ENCODE peak calls at places on chromosomes 13 and 19, in four cellular contexts. W, J, Y and O are unnamed samples.

GRCh38 chr19:1619094-1619439 is 13.8 kb upstream of the UQCR11 start:
- DNase-seq in W (no peak), J (no peak), Y (no peak), O (no peak)

GRCh38 chr19:3503036-3503572 is 2.6 kb upstream of the DOHH start:
- DNase-seq in W (no peak), J (peak), Y (no peak), O (no peak)

GRCh38 chr13:102913924-102914628 is 68.2 kb downstream of the ERCC5 start:
- DNase-seq in W (peak), J (peak), Y (no peak), O (no peak)

GRCh38 chr19:51341976-51342580 is at the start of gene VSIG10L:
- DNase-seq in W (no peak), J (no peak), Y (no peak), O (no peak)

GRCh38 chr19:2548966-2549365 is 73.0 kb downstream of the GADD45B start:
- DNase-seq in W (no peak), J (no peak), Y (no peak), O (no peak)

GRCh38 chr13:112457081-112457480 is 80.9 kb downstream of the SPACA7 start:
- DNase-seq in W (no peak), J (no peak), Y (no peak), O (no peak)

GRCh38 chr13:26254583-26255102 is 714 bp downstream of the CDK8 start:
- DNase-seq in W (peak), J (peak), Y (peak), O (peak)

GRCh38 chr19:43452517-43453045 is 12.8 kb downstream of the LYPD3 start:
- DNase-seq in W (no peak), J (no peak), Y (no peak), O (no peak)

GRCh38 chr19:41563847-41564514 is 12.0 kb upstream of the CEACAM21 start:
- DNase-seq in W (no peak), J (no peak), Y (peak), O (no peak)

GRCh38 chr19:2372076-2372612 is 12.1 kb downstream of the TMPRSS9 start:
- DNase-seq in W (no peak), J (no peak), Y (no peak), O (no peak)

GRCh38 chr19:4122480-4122879 is 1.4 kb downstream of the MAP2K2 start:
- DNase-seq in W (no peak), J (no peak), Y (no peak), O (no peak)